ENCODE peak calls at places on chromosomes 12 and 14, in nine cellular contexts. V, R, N, B, H, Q, D, U and E are unnamed samples.

GRCh38 chr12:52740591-52740990 is 36.6 kb downstream of the KRT76 start:
- DNase-seq in N (no peak), D (no peak), U (no peak), B (no peak), V (no peak), H (no peak), R (no peak), Q (no peak), E (no peak)

GRCh38 chr12:106590601-106591000 is 7.8 kb downstream of the RFX4 start:
- DNase-seq in B (no peak), H (no peak), N (no peak), Q (no peak), U (no peak), R (no peak), V (no peak), D (no peak), E (no peak)

GRCh38 chr12:15693233-15693911 is 95.8 kb downstream of the EPS8 start:
- DNase-seq in U (no peak), D (no peak), B (no peak), R (no peak), V (no peak), H (no peak), N (no peak), Q (no peak), E (no peak)

GRCh38 chr14:74038015-74038859 is 19.1 kb downstream of the BBOF1 start:
- DNase-seq in B (no peak), N (no peak), V (peak; percentile 13), D (no peak), H (no peak), U (no peak), Q (no peak), R (peak; percentile 39), E (no peak)

GRCh38 chr12:107415066-107415465 is 270.5 kb upstream of the PWP1 start:
- DNase-seq in N (no peak), R (peak; percentile 70), B (no peak), V (no peak), H (no peak), U (no peak), D (no peak), Q (no peak), E (no peak)

GRCh38 chr12:56590237-56590830 is 39.8 kb downstream of the BAZ2A start:
- DNase-seq in Q (no peak), D (no peak), N (no peak), H (no peak), U (no peak), B (no peak), V (no peak), R (peak; percentile 23), E (peak; percentile 38)

GRCh38 chr14:80426686-80427085 is 215.4 kb upstream of the DIO2 start:
- DNase-seq in H (no peak), D (no peak), Q (no peak), V (no peak), N (no peak), R (peak; percentile 24), B (no peak), U (no peak), E (no peak)

GRCh38 chr14:37195327-37195726 is 2.4 kb upstream of the MIPOL1 start:
- DNase-seq in D (no peak), H (no peak), U (no peak), N (no peak), R (no peak), Q (no peak), B (no peak), V (no peak), E (no peak)

GRCh38 chr14:105497671-105498429 is 6.8 kb downstream of the TEDC1 start:
- DNase-seq in H (no peak), Q (peak; percentile 41), U (peak; percentile 74), R (no peak), B (no peak), V (no peak), D (no peak), N (no peak), E (peak; percentile 29)

GRCh38 chr14:105494606-105494929 is 3.5 kb downstream of the TEDC1 start:
- DNase-seq in Q (peak; percentile 32), V (no peak), H (no peak), R (no peak), U (no peak), B (no peak), D (no peak), N (no peak), E (peak; percentile 10)

GRCh38 chr14:105495101-105495989 is 4.3 kb downstream of the TEDC1 start:
- DNase-seq in D (no peak), B (no peak), R (no peak), N (no peak), U (peak; percentile 70), V (no peak), Q (peak; percentile 46), H (no peak), E (peak; percentile 11)

GRCh38 chr14:105496831-105497591 is 6.0 kb downstream of the TEDC1 start:
- DNase-seq in N (no peak), D (peak; percentile 18), B (no peak), R (no peak), Q (peak; percentile 44), H (no peak), U (peak; percentile 72), V (no peak), E (peak; percentile 22)

DNA sequence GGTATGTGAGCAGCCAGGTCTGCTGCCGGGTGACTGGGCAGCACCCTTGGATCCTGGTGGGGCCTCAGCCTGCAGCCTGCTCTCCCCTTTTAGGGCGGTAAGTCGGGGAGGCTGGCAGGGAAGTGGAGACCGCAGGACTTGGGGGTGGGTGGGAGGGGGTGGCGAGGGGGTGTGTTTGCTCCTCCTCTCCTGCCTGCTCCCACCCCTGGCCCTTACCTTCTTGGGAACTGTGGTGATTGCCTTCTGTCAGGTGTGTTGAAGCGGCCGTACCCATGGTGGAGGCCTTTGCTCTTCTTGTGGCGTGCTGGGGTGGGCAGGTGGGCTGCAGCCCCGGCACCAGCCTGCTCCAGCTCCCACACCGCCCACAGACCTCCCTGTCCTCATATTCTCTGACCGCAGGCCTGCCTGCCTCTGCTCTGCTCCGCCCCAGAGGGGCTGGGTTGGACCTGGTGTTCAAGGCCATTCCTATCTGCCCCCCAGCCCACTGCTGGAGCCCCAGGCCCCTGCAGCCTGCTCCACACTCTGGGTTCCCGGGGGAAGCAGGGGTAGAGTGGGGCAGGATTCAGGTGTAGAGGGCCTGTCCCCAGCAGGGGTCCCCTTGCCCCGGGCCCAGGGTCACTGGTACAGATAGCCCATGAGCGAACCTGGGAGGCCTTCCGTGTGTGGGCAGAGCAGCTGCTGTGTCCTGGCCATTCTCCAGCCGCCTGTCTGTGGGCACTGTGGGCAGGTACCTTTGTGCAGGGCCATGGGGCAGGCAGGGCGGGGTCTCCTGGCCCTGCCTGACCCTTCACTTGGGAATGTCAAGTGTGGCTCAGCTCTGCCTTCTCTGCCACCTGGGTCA is 5.2 kb downstream of the TEDC1 start:
- DNase-seq in D (no peak), R (no peak), V (no peak), N (no peak), H (no peak), Q (peak; percentile 39), U (peak; percentile 77), B (no peak), E (peak; percentile 20)
- TF ChIP-seq CTCF in D (no peak), R (no peak), V (no peak), N (no peak), H (no peak), Q (no peak), U (no peak), B (no peak), E (no peak)

DNA sequence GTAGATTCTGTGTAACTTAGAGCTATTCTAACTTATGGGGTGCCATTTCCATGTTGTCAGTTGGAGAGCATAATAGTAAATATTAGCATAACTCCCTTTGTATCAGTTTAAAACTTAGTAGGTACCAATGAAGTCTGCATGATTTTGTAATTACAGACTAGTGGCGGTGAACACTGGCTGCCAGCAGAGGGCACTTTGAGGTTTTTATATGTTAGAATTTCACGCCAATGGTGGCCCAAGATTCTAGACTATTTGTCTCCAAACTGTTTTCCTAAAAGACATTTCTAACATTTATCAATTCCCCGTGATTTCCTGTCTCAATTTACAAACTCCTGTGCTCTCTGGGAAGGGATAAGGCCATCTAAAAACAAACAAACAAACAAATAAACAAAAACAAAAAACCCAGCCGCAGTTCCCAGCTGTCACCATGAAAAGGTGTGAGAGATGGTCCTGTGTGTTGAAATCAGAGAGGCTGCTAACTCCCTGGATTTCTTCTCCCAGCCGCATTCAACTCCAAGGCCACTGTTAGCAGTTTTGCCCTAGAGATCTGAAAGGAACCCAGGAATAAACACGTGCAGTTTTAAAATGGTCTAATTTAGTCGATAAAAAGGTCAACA is 57.6 kb downstream of the BRMS1L start:
- DNase-seq in V (peak; percentile 28), U (no peak), D (no peak), H (peak; percentile 26), R (peak; percentile 18), B (peak; percentile 29), Q (no peak), N (no peak), E (peak; percentile 27)
- TF ChIP-seq CTCF in V (peak; percentile 75), U (peak; percentile 95), D (no peak), H (peak; percentile 60), R (peak; percentile 77), B (peak; percentile 51), Q (peak; percentile 65), N (peak; percentile 57), E (peak; percentile 74)

GRCh38 chr14:20698934-20699333 is 10.4 kb downstream of the ANG start:
- DNase-seq in V (no peak), R (no peak), H (no peak), N (no peak), U (no peak), D (no peak), Q (no peak), B (no peak), E (no peak)

GRCh38 chr14:20696776-20697175 is 8.2 kb downstream of the ANG start:
- DNase-seq in V (no peak), H (no peak), R (no peak), U (no peak), Q (no peak), B (no peak), D (no peak), N (no peak), E (no peak)

GRCh38 chr14:20692111-20692751 is 3.7 kb downstream of the ANG start:
- DNase-seq in Q (no peak), H (no peak), R (no peak), N (no peak), B (no peak), U (no peak), D (no peak), V (no peak), E (no peak)

GRCh38 chr14:20697273-20698017 is 8.9 kb downstream of the ANG start:
- DNase-seq in N (peak; percentile 62), U (no peak), B (peak; percentile 73), R (peak; percentile 78), Q (peak; percentile 61), H (peak; percentile 64), D (no peak), V (peak; percentile 74), E (peak; percentile 79)

DNA sequence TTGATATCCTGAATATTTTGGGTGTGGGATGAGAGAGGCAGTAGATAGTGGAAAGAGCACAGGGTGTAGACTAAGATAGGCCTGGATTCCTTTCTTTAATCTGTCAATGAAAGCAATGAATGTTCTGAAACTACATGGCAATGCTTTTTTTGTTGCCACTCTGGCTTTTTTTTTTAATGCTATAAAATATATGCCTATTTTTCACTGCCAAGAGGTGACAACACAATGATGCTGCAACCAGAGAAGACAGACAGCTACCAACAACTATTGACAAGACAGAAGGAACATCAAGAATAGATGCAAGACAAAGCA is 9.4 kb downstream of the ANG start:
- DNase-seq in B (no peak), H (no peak), R (no peak), V (no peak), D (no peak), N (no peak), U (no peak), Q (no peak), E (no peak)
- TF ChIP-seq CTCF in B (no peak), H (no peak), R (no peak), V (no peak), D (no peak), N (peak; percentile 21), U (peak; percentile 64), Q (peak; percentile 1), E (no peak)

GRCh38 chr12:122880668-122881067 is 15.3 kb downstream of the VPS37B start:
- DNase-seq in R (no peak), U (no peak), D (no peak), V (peak; percentile 49), Q (no peak), N (no peak), B (no peak), H (peak; percentile 39), E (peak; percentile 60)
- TF ChIP-seq CTCF in R (peak; percentile 81), U (peak; percentile 35), D (no peak), V (no peak), Q (peak; percentile 37), N (no peak), B (peak; percentile 9), H (peak; percentile 42), E (no peak)